ENCODE peak calls at places on chromosome 7, in seven cellular contexts. H is GM10248, B is fibroblast of lung, I is bronchial epithelial cell, M is WTC11, C is GM13977, W is fibroblast of pulmonary artery. P is an unnamed sample.

GRCh38 chr7:55523366-55523765 is 48.9 kb downstream of the VOPP1 start:
- DNase-seq in H (no peak), B (peak), I (no peak), M (no peak), C (no peak), W (no peak), P (no peak)

GRCh38 chr7:85176197-85176596 is 10.7 kb downstream of the SEMA3D start:
- DNase-seq in H (no peak), B (peak), I (peak), M (no peak), C (no peak), W (no peak), P (no peak)

GRCh38 chr7:51023547-51023946 is 240.9 kb upstream of the GRB10 start:
- DNase-seq in H (no peak), B (no peak), I (no peak), M (no peak), C (no peak), W (no peak), P (no peak)

GRCh38 chr7:149783386-149784250 is 10.2 kb upstream of the ZNF467 start:
- DNase-seq in H (no peak), B (no peak), I (no peak), M (no peak), C (no peak), W (no peak), P (no peak)

GRCh38 chr7:44534501-44534900 is 6.6 kb downstream of the NPC1L1 start:
- DNase-seq in H (peak), B (no peak), I (peak), M (peak), C (peak), W (peak), P (peak)

GRCh38 chr7:82729172-82730030 is 285.8 kb upstream of the CACNA2D1 start:
- DNase-seq in H (peak), B (peak), I (peak), M (no peak), C (peak), W (peak), P (no peak)

GRCh38 chr7:90401989-90402388 is 1.3 kb upstream of the CLDN12 start:
- DNase-seq in H (no peak), B (peak), I (no peak), M (no peak), C (no peak), W (peak), P (no peak)

GRCh38 chr7:39688611-39689485 is 65.5 kb downstream of the RALA start:
- DNase-seq in H (no peak), B (peak), I (peak), M (no peak), C (no peak), W (no peak), P (no peak)

GRCh38 chr7:885261-885892 is 9.0 kb downstream of the GET4 start:
- DNase-seq in H (no peak), B (no peak), I (no peak), M (no peak), C (no peak), W (no peak), P (no peak)

GRCh38 chr7:155802906-155803417 is 9.3 kb downstream of the SHH start:
- DNase-seq in H (no peak), B (no peak), I (no peak), M (no peak), C (no peak), W (no peak), P (no peak)

GRCh38 chr7:102927303-102927933 is 14.6 kb downstream of the LRRC17 start:
- DNase-seq in H (no peak), B (peak), I (no peak), M (no peak), C (no peak), W (peak), P (no peak)

GRCh38 chr7:455110-455928 is 64.3 kb downstream of the PDGFA start:
- DNase-seq in H (no peak), B (no peak), I (peak), M (no peak), C (no peak), W (peak), P (no peak)

GRCh38 chr7:1460757-1461639 is 1.7 kb upstream of the MICALL2 start:
- DNase-seq in H (peak), B (peak), I (no peak), M (no peak), C (peak), W (peak), P (peak)

GRCh38 chr7:96979551-96980276 is 25.6 kb upstream of the DLX6 start:
- DNase-seq in H (no peak), B (no peak), I (no peak), M (no peak), C (no peak), W (no peak), P (no peak)

GRCh38 chr7:106823631-106824030 is 41.5 kb upstream of the PIK3CG start:
- DNase-seq in H (no peak), B (peak), I (peak), M (no peak), C (no peak), W (no peak), P (no peak)

GRCh38 chr7:1675036-1675671 is 5.1 kb downstream of the ELFN1 start:
- DNase-seq in H (peak), B (no peak), I (no peak), M (no peak), C (no peak), W (no peak), P (peak)

GRCh38 chr7:105096306-105096705 is 82.3 kb downstream of the KMT2E start:
- DNase-seq in H (no peak), B (no peak), I (peak), M (no peak), C (no peak), W (no peak), P (no peak)

GRCh38 chr7:151759591-151760042 is 117.3 kb downstream of the PRKAG2 start:
- DNase-seq in H (peak), B (peak), I (peak), M (peak), C (peak), W (peak), P (no peak)

GRCh38 chr7:73829505-73829904 is 1.3 kb upstream of the CLDN4 start:
- DNase-seq in H (no peak), B (no peak), I (no peak), M (no peak), C (no peak), W (no peak), P (no peak)

GRCh38 chr7:151645311-151645710 is 125.6 kb upstream of the RHEB start:
- DNase-seq in H (no peak), B (no peak), I (peak), M (no peak), C (no peak), W (no peak), P (no peak)

GRCh38 chr7:36281945-36282727 is 107.5 kb upstream of the ANLN start:
- DNase-seq in H (no peak), B (peak), I (peak), M (no peak), C (no peak), W (no peak), P (peak)

GRCh38 chr7:92039900-92040299 is 94.4 kb downstream of the CYP51A1 start:
- DNase-seq in H (no peak), B (no peak), I (no peak), M (no peak), C (no peak), W (no peak), P (no peak)

GRCh38 chr7:50303894-50304157 is 690 bp upstream of the IKZF1 start:
- DNase-seq in H (peak), B (no peak), I (no peak), M (peak), C (no peak), W (no peak), P (no peak)

GRCh38 chr7:128247108-128247507 is 6.0 kb downstream of the LEP start:
- DNase-seq in H (no peak), B (no peak), I (no peak), M (no peak), C (no peak), W (no peak), P (no peak)

GRCh38 chr7:157791666-157792065 is 454.9 kb downstream of the DNAJB6 start:
- DNase-seq in H (no peak), B (no peak), I (no peak), M (no peak), C (no peak), W (no peak), P (no peak)

GRCh38 chr7:50588937-50589336 is 23.7 kb upstream of the DDC start:
- DNase-seq in H (no peak), B (no peak), I (no peak), M (peak), C (no peak), W (no peak), P (no peak)

GRCh38 chr7:124722292-124722691 is 43.3 kb downstream of the GPR37 start:
- DNase-seq in H (no peak), B (peak), I (peak), M (no peak), C (no peak), W (no peak), P (no peak)

GRCh38 chr7:120806669-120807068 is 51.3 kb downstream of the TSPAN12 start:
- DNase-seq in H (no peak), B (no peak), I (peak), M (no peak), C (peak), W (peak), P (no peak)

GRCh38 chr7:94195813-94196212 is 191.7 kb upstream of the BET1 start:
- DNase-seq in H (no peak), B (no peak), I (no peak), M (no peak), C (no peak), W (no peak), P (no peak)

GRCh38 chr7:158849553-158850389 is 6.6 kb upstream of the DYNC2I1 start:
- DNase-seq in H (no peak), B (no peak), I (peak), M (no peak), C (no peak), W (no peak), P (no peak)

GRCh38 chr7:1092806-1093505 is 5.0 kb downstream of the GPER1 start:
- DNase-seq in H (no peak), B (no peak), I (no peak), M (no peak), C (no peak), W (no peak), P (no peak)

GRCh38 chr7:135206887-135207738 is 4.2 kb downstream of the WDR91 start:
- DNase-seq in H (peak), B (no peak), I (no peak), M (no peak), C (peak), W (no peak), P (no peak)

GRCh38 chr7:7178906-7179305 is 3.4 kb upstream of the C1GALT1 start:
- DNase-seq in H (no peak), B (peak), I (peak), M (no peak), C (no peak), W (no peak), P (no peak)

GRCh38 chr7:158617737-158618128 is 30.1 kb upstream of the PTPRN2 start:
- DNase-seq in H (no peak), B (peak), I (no peak), M (peak), C (no peak), W (peak), P (no peak)

GRCh38 chr7:131226116-131226562 is 101.5 kb upstream of the MKLN1 start:
- DNase-seq in H (peak), B (no peak), I (no peak), M (no peak), C (no peak), W (no peak), P (no peak)

GRCh38 chr7:115748123-115748738 is 282.3 kb downstream of the TFEC start:
- DNase-seq in H (no peak), B (no peak), I (peak), M (no peak), C (no peak), W (peak), P (no peak)

GRCh38 chr7:16409777-16410176 is 11.6 kb downstream of the CRPPA start:
- DNase-seq in H (no peak), B (no peak), I (no peak), M (no peak), C (no peak), W (no peak), P (no peak)

GRCh38 chr7:159151231-159151630 is 6.6 kb upstream of the VIPR2 start:
- DNase-seq in H (no peak), B (no peak), I (no peak), M (no peak), C (no peak), W (no peak), P (no peak)

GRCh38 chr7:28102778-28103177 is 77.8 kb downstream of the JAZF1 start:
- DNase-seq in H (no peak), B (peak), I (no peak), M (no peak), C (no peak), W (peak), P (peak)

GRCh38 chr7:131021460-131021859 is 287.5 kb upstream of the KLF14 start:
- DNase-seq in H (peak), B (no peak), I (no peak), M (no peak), C (no peak), W (no peak), P (no peak)

GRCh38 chr7:47416454-47417121 is 165.3 kb downstream of the TNS3 start:
- DNase-seq in H (no peak), B (peak), I (no peak), M (no peak), C (no peak), W (no peak), P (no peak)
- TF ChIP-seq CTCF in H (no peak), B (no peak), I (no peak), M (no peak), C (no peak), W (no peak), P (no peak)

DNA sequence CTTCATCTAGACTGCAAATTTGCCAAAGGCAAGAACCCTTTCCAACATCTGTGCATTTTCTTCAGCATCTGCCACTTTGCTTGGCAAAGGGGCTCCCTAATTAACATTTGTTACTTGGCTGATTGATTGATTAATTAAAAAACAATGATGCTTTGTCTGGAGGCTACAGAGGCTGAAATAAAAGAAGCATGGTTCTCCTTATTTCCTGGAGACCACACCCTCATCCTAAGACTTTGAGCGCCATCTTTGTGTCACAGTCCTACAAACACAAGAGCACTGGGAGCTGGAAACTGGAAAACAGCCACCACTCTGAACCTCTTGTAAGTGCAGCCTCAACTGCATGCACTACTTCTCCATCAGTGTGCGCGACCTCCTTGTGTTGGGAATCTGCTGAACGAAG is 189.1 kb downstream of the C7orf25 start:
- DNase-seq in H (no peak), B (no peak), I (no peak), M (no peak), C (no peak), W (no peak), P (no peak)
- TF ChIP-seq CTCF in H (no peak), B (no peak), I (no peak), M (no peak), C (no peak), W (no peak), P (no peak)

GRCh38 chr7:18771834-18772566 is 276.5 kb downstream of the HDAC9 start:
- DNase-seq in H (no peak), B (no peak), I (peak), M (no peak), C (no peak), W (no peak), P (no peak)
- TF ChIP-seq CTCF in H (no peak), B (no peak), I (no peak), M (no peak), C (no peak), W (no peak), P (no peak)

GRCh38 chr7:139109188-139109982 is at the start of gene ZC3HAV1:
- DNase-seq in H (peak), B (peak), I (peak), M (peak), C (peak), W (peak), P (peak)
- TF ChIP-seq CTCF in H (no peak), B (no peak), I (no peak), M (no peak), C (no peak), W (no peak), P (no peak)

GRCh38 chr7:18239212-18239611 is 211.6 kb upstream of the PRPS1L1 start:
- DNase-seq in H (no peak), B (no peak), I (no peak), M (no peak), C (no peak), W (no peak), P (no peak)

GRCh38 chr7:18235819-18236218 is 208.2 kb upstream of the PRPS1L1 start:
- DNase-seq in H (no peak), B (no peak), I (peak), M (no peak), C (no peak), W (no peak), P (no peak)

DNA sequence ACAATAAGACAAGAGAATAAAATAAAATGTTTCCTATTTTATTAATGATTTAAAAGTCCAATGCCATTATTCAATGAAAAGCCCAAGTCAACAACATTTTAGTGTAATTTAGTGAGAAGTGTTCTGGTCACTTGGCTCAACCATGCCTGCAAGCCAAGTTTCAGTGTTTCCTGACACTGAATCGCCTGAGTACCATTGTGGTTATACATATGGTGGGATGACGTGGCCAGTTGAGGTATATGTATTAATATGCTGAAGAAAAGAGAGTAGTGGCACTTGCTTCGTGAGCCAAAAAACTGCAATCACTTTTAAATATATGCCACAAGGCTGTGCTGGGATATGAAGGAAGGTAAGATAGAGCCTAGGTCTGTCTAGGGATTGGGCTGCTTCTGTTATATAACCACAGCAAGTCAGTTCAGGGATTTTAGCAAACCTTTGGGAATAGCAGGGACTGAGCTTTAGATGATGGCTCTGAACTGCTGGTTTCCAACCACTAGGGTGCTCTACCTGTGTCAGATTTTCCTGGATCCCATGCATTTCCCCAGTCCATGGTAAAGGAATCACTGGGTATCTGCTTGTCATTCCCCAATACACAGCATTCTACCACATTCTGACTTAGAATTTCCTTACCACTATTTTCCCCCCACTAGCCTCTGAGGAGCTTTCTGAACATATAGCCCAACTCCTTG is 214.0 kb upstream of the PRPS1L1 start:
- DNase-seq in H (no peak), B (no peak), I (no peak), M (no peak), C (no peak), W (no peak), P (no peak)
- TF ChIP-seq CTCF in H (no peak), B (no peak), I (peak), M (no peak), C (no peak), W (no peak), P (no peak)

GRCh38 chr7:9983048-9983447 is 990.6 kb upstream of the PHF14 start:
- DNase-seq in H (no peak), B (no peak), I (no peak), M (no peak), C (no peak), W (no peak), P (no peak)
- TF ChIP-seq CTCF in H (no peak), B (no peak), I (no peak), M (no peak), C (peak), W (no peak), P (no peak)

GRCh38 chr7:133275008-133275407 is 22.1 kb downstream of the EXOC4 start:
- DNase-seq in H (no peak), B (no peak), I (no peak), M (peak), C (no peak), W (no peak), P (no peak)
- TF ChIP-seq CTCF in H (no peak), B (no peak), I (peak), M (no peak), C (no peak), W (no peak), P (no peak)

DNA sequence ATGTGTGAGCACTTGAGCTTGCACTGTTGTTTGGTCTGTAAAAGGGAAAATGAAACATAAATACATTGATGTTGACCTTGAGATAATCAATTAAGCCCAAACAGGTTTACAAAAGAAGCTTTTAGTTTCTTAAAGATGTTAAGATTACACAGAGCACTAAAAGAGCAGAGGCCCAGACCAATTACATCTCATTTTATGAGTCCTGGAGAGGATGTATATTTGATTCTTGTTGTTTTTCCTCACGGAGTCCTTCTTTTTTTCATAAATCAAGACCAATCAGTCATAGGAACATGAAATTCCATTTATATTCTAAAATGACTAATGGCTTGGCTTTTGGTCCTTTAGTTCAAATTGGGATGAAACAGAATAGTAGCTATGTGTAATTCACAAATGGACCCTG is 249.7 kb upstream of the NPY start:
- DNase-seq in H (no peak), B (no peak), I (no peak), M (no peak), C (no peak), W (no peak), P (no peak)
- TF ChIP-seq CTCF in H (no peak), B (no peak), I (no peak), M (no peak), C (no peak), W (no peak), P (no peak)